ENCODE peak calls at places on chromosomes 3 and 15, in eight cellular contexts. E is hippocampal formation; V is NCI-H2081; M is progenitor cell of endocrine pancreas; A is activated T-helper 1 cell treated with anti-CD3 and anti-CD28 coated beads, Interleukin-12 subunit alpha, Interleukin-12 subunit beta, Interleukin-2, Interleukin-4 antibody, amounts not matched to agents 30 ng/mL and 10 ng/mL and 1 ng/mL, durations not matched to agents 14 hours and 24 hours and 36 hours; C is A172; Y is right lobe of liver; B is activated CD4-positive, alpha-beta T cell treated with anti-CD3 and anti-CD28 coated beads, Interleukin-2, amount 10 ng/mL, durations not matched to agents 7 days and 5 days. T is an unnamed sample.

GRCh38 chr15:100873029-100873677 is 6.5 kb upstream of the ALDH1A3 start:
- DNase-seq in M (peak; percentile 37), E (peak; percentile 73), C (peak; percentile 73), Y (peak; percentile 70), B (peak; percentile 61), A (peak; percentile 32), V (peak; percentile 69), T (peak; percentile 75)

GRCh38 chr15:88174571-88174970 is 82.0 kb downstream of the NTRK3 start:
- DNase-seq in B (no peak), C (no peak), A (no peak), Y (no peak), M (no peak), E (no peak), V (no peak), T (no peak)

GRCh38 chr3:39275052-39275451 is 4.8 kb downstream of the CX3CR1 start:
- DNase-seq in B (no peak), C (no peak), E (no peak), V (no peak), Y (no peak), A (no peak), M (no peak), T (no peak)

GRCh38 chr15:74209997-74210573 is 7.5 kb upstream of the STRA6 start:
- DNase-seq in M (no peak), E (no peak), Y (no peak), C (peak; percentile 94), B (no peak), A (no peak), V (no peak), T (no peak)

GRCh38 chr3:183818706-183819624 is 6.4 kb downstream of the MAP6D1 start:
- DNase-seq in M (no peak), A (no peak), Y (no peak), E (peak; percentile 87), B (no peak), C (no peak), V (no peak), T (no peak)

GRCh38 chr3:74606987-74607386 is 7.5 kb downstream of the CNTN3 start:
- DNase-seq in A (no peak), V (no peak), E (no peak), M (no peak), C (no peak), B (no peak), Y (no peak), T (no peak)

GRCh38 chr3:126149960-126150515 is 30.3 kb downstream of the ALDH1L1 start:
- DNase-seq in A (no peak), Y (no peak), C (no peak), E (no peak), V (no peak), M (no peak), B (no peak), T (no peak)

GRCh38 chr3:155184027-155184426 is 103.9 kb downstream of the MME start:
- DNase-seq in M (no peak), V (no peak), Y (no peak), B (no peak), C (no peak), A (no peak), E (no peak), T (peak; percentile 74)

GRCh38 chr15:72785452-72786243 is 2.1 kb upstream of the ADPGK start:
- DNase-seq in C (no peak), V (no peak), B (peak; percentile 49), A (peak; percentile 20), Y (no peak), E (no peak), M (no peak), T (no peak)

GRCh38 chr15:93837450-93837849 is 393.9 kb upstream of the MCTP2 start:
- DNase-seq in V (no peak), M (no peak), Y (no peak), E (no peak), C (no peak), B (no peak), A (no peak), T (no peak)

GRCh38 chr15:55969582-55969981 is 23.8 kb downstream of the NEDD4 start:
- DNase-seq in E (no peak), C (no peak), V (no peak), M (no peak), Y (peak; percentile 51), B (no peak), A (no peak), T (no peak)

GRCh38 chr3:27293954-27294353 is 75.2 kb downstream of the NEK10 start:
- DNase-seq in B (no peak), Y (no peak), E (no peak), V (no peak), C (no peak), A (no peak), M (no peak), T (no peak)

GRCh38 chr3:171770689-171771620 is 39.3 kb downstream of the PLD1 start:
- DNase-seq in V (no peak), C (peak; percentile 76), A (no peak), M (no peak), B (no peak), Y (peak; percentile 76), E (peak; percentile 65), T (peak; percentile 84)

GRCh38 chr3:174495928-174496327 is 363.2 kb upstream of the NAALADL2 start:
- DNase-seq in V (peak; percentile 51), E (no peak), B (no peak), Y (no peak), M (no peak), A (no peak), C (no peak), T (no peak)

GRCh38 chr3:71152892-71153265 is 430.6 kb downstream of the FOXP1 start:
- DNase-seq in A (no peak), V (peak; percentile 80), C (no peak), B (no peak), Y (peak; percentile 83), E (no peak), M (no peak), T (no peak)

GRCh38 chr3:179037361-179037760 is 34.2 kb downstream of the ZMAT3 start:
- DNase-seq in A (peak; percentile 51), B (peak; percentile 76), V (no peak), M (no peak), C (peak; percentile 98), E (no peak), Y (no peak), T (no peak)

GRCh38 chr15:96247631-96248305 is 82.7 kb upstream of the NR2F2 start:
- DNase-seq in C (no peak), A (no peak), V (peak; percentile 13), M (no peak), E (no peak), B (no peak), Y (no peak), T (no peak)

GRCh38 chr3:172512363-172512762 is 10.9 kb downstream of the TNFSF10 start:
- DNase-seq in V (no peak), C (peak; percentile 51), M (no peak), Y (peak; percentile 63), B (peak; percentile 71), A (peak; percentile 69), E (peak; percentile 2), T (peak; percentile 96)

GRCh38 chr3:134009345-134010000 is 20.3 kb downstream of the SLCO2A1 start:
- DNase-seq in B (no peak), M (no peak), A (no peak), E (no peak), Y (no peak), V (no peak), C (peak; percentile 94), T (no peak)